ENCODE peak calls at places on chromosomes 3 and 15, in eight cellular contexts. X is CD14-positive monocyte; V is stimulated activated CD4-positive, alpha-beta T cell treated with anti-CD3 and anti-CD28 coated beads, Interleukin-1b, Interleukin-23, amount 100 ng/mL, for 4 hours; K is iris pigment epithelial cell; B is CD8-positive, alpha-beta memory T cell; Y is neural crest cell; U is NCI-H2081; D is AG20443. W is an unnamed sample.

GRCh38 chr3:194306109-194306686 is 44.9 kb downstream of the CPN2 start:
- DNase-seq in B (peak), D (no peak), Y (no peak), X (no peak), U (peak), V (no peak), K (no peak), W (no peak)

GRCh38 chr3:5304789-5305680 is 117.5 kb downstream of the EDEM1 start:
- DNase-seq in U (peak), D (peak), X (peak), Y (peak), V (peak), B (no peak), K (peak), W (no peak)

GRCh38 chr3:195173696-195174095 is 97.3 kb downstream of the XXYLT1 start:
- DNase-seq in D (no peak), U (no peak), X (no peak), K (no peak), Y (no peak), V (no peak), B (no peak), W (no peak)

GRCh38 chr3:122928396-122929187 is 99.0 kb downstream of the SEMA5B start:
- DNase-seq in K (no peak), U (no peak), B (no peak), D (no peak), X (peak), Y (no peak), V (no peak), W (peak)

GRCh38 chr3:123781571-123782275 is 102.4 kb downstream of the MYLK start:
- DNase-seq in V (no peak), X (no peak), U (no peak), B (no peak), K (peak), D (no peak), Y (no peak), W (peak)

GRCh38 chr3:4376499-4376898 is 73.3 kb downstream of the SETMAR start:
- DNase-seq in B (no peak), Y (no peak), K (peak), D (peak), V (no peak), X (no peak), U (no peak), W (peak)

GRCh38 chr15:42194502-42194901 is 13.6 kb downstream of the VPS39 start:
- DNase-seq in U (no peak), V (no peak), X (peak), B (no peak), K (peak), Y (no peak), D (no peak), W (peak)

GRCh38 chr15:57947781-57948180 is 117.7 kb downstream of the ALDH1A2 start:
- DNase-seq in V (no peak), D (peak), Y (no peak), X (no peak), K (no peak), B (no peak), U (no peak), W (no peak)

GRCh38 chr3:48318831-48319512 is 14.5 kb downstream of the SPINK8 start:
- DNase-seq in D (no peak), B (no peak), V (no peak), Y (no peak), U (no peak), K (no peak), X (no peak), W (no peak)

GRCh38 chr15:70127288-70127746 is 29.6 kb upstream of the TLE3 start:
- DNase-seq in U (no peak), K (no peak), Y (peak), D (no peak), B (no peak), V (no peak), X (no peak), W (no peak)

W was measured in osteoblast.